ENCODE peak calls at places on chromosomes 12 and 14, in five cellular contexts. R is NCI-H1105, J is anterior cingulate cortex, B is psoas muscle, Z is T-helper 17 cell. O is an unnamed sample.

GRCh38 chr12:55736780-55737580 is 5.9 kb upstream of the GDF11 start:
- DNase-seq in R (no peak), J (peak), B (peak), Z (no peak), O (peak)

GRCh38 chr12:6363330-6364036 is 11.9 kb downstream of the SCNN1A start:
- DNase-seq in R (no peak), J (no peak), B (peak), Z (peak), O (peak)

GRCh38 chr12:67430708-67431335 is 161.7 kb downstream of the CAND1 start:
- DNase-seq in R (no peak), J (no peak), B (peak), Z (no peak), O (no peak)

GRCh38 chr12:69647178-69647577 is 36.5 kb upstream of the LRRC10 start:
- DNase-seq in R (no peak), J (no peak), B (no peak), Z (no peak), O (no peak)

GRCh38 chr14:73143003-73143402 is 6.7 kb downstream of the PSEN1 start:
- DNase-seq in R (no peak), J (peak), B (no peak), Z (no peak), O (no peak)

GRCh38 chr12:50862316-50862715 is 19.6 kb downstream of the TMPRSS12 start:
- DNase-seq in R (no peak), J (no peak), B (no peak), Z (no peak), O (no peak)

GRCh38 chr12:102326987-102327386 is 129.4 kb upstream of the PMCH start:
- DNase-seq in R (no peak), J (no peak), B (no peak), Z (no peak), O (no peak)

GRCh38 chr14:76811561-76811960 is 1.1 kb downstream of the ANGEL1 start:
- DNase-seq in R (no peak), J (no peak), B (no peak), Z (no peak), O (no peak)

GRCh38 chr12:103697912-103698751 is 111.1 kb downstream of the STAB2 start:
- DNase-seq in R (no peak), J (no peak), B (no peak), Z (no peak), O (no peak)

GRCh38 chr12:91883811-91884210 is 261.8 kb downstream of the BTG1 start:
- DNase-seq in R (no peak), J (no peak), B (no peak), Z (no peak), O (no peak)

GRCh38 chr14:90599748-90600507 is 203.1 kb downstream of the CALM1 start:
- DNase-seq in R (no peak), J (peak), B (no peak), Z (no peak), O (no peak)

GRCh38 chr14:105010891-105011291 is 10.0 kb downstream of the CDCA4 start:
- DNase-seq in R (no peak), J (no peak), B (no peak), Z (no peak), O (no peak)

GRCh38 chr12:1588574-1588944 is 5.8 kb downstream of the FBXL14 start:
- DNase-seq in R (no peak), J (no peak), B (no peak), Z (no peak), O (no peak)

GRCh38 chr12:57851552-57852186 is 5.1 kb upstream of the CTDSP2 start:
- DNase-seq in R (no peak), J (no peak), B (no peak), Z (no peak), O (no peak)

GRCh38 chr12:91893476-91893875 is 252.2 kb downstream of the BTG1 start:
- DNase-seq in R (no peak), J (no peak), B (no peak), Z (no peak), O (no peak)

GRCh38 chr14:92425101-92425500 is 88.5 kb upstream of the RIN3 start:
- DNase-seq in R (no peak), J (no peak), B (no peak), Z (no peak), O (no peak)

GRCh38 chr12:89494411-89495231 is 30.0 kb downstream of the GALNT4 start:
- DNase-seq in R (no peak), J (no peak), B (no peak), Z (no peak), O (no peak)

GRCh38 chr12:59087077-59087673 is 166.9 kb upstream of the LRIG3 start:
- DNase-seq in R (no peak), J (no peak), B (no peak), Z (no peak), O (no peak)

GRCh38 chr12:132366341-132366861 is 37.0 kb upstream of the GALNT9 start:
- DNase-seq in R (no peak), J (no peak), B (no peak), Z (no peak), O (no peak)

GRCh38 chr12:112191840-112192321 is 66.5 kb downstream of the TRAFD1 start:
- DNase-seq in R (no peak), J (no peak), B (no peak), Z (no peak), O (no peak)

GRCh38 chr14:83707056-83707455 is 1822.9 kb upstream of the FLRT2 start:
- DNase-seq in R (no peak), J (no peak), B (no peak), Z (no peak), O (no peak)

GRCh38 chr12:68559246-68559645 is 51.5 kb upstream of the RAP1B start:
- DNase-seq in R (no peak), J (no peak), B (no peak), Z (no peak), O (no peak)

GRCh38 chr12:55908726-55909512 is 18.8 kb downstream of the PYM1 start:
- DNase-seq in R (no peak), J (no peak), B (no peak), Z (no peak), O (no peak)

GRCh38 chr12:132600048-132601032 is 10.0 kb downstream of the LRCOL1 start:
- DNase-seq in R (no peak), J (peak), B (peak), Z (no peak), O (peak)

GRCh38 chr12:6632026-6632978 is 3.5 kb downstream of the LPAR5 start:
- DNase-seq in R (no peak), J (peak), B (no peak), Z (no peak), O (no peak)

GRCh38 chr12:26271889-26272492 is 76.6 kb downstream of the SSPN start:
- DNase-seq in R (no peak), J (no peak), B (peak), Z (no peak), O (no peak)

GRCh38 chr14:76977793-76978730 is 50.4 kb downstream of the IRF2BPL start:
- DNase-seq in R (no peak), J (peak), B (peak), Z (peak), O (peak)

GRCh38 chr14:66634876-66635275 is 126.9 kb downstream of the GPHN start:
- DNase-seq in R (no peak), J (no peak), B (no peak), Z (no peak), O (no peak)

GRCh38 chr12:64835926-64836325 is 11.5 kb downstream of the TBC1D30 start:
- DNase-seq in R (no peak), J (no peak), B (no peak), Z (no peak), O (no peak)

GRCh38 chr14:51473808-51474207 is 177.9 kb upstream of the FRMD6 start:
- DNase-seq in R (no peak), J (no peak), B (no peak), Z (no peak), O (no peak)

GRCh38 chr12:16796168-16796567 is 190.2 kb upstream of the LMO3 start:
- DNase-seq in R (no peak), J (no peak), B (no peak), Z (no peak), O (no peak)

GRCh38 chr12:29609431-29610215 is 112.1 kb upstream of the OVCH1 start:
- DNase-seq in R (no peak), J (no peak), B (no peak), Z (no peak), O (no peak)

GRCh38 chr12:67727652-67728295 is 79.2 kb downstream of the DYRK2 start:
- DNase-seq in R (no peak), J (no peak), B (no peak), Z (no peak), O (no peak)

GRCh38 chr12:132218915-132219314 is 74.7 kb downstream of the NOC4L start:
- DNase-seq in R (peak), J (no peak), B (no peak), Z (no peak), O (peak)

GRCh38 chr12:113461666-113462065 is 10.0 kb downstream of the LHX5 start:
- DNase-seq in R (no peak), J (no peak), B (no peak), Z (no peak), O (no peak)

GRCh38 chr12:94769746-94770396 is 119.5 kb upstream of the TMCC3 start:
- DNase-seq in R (no peak), J (no peak), B (no peak), Z (no peak), O (no peak)

GRCh38 chr12:51867796-51868428 is 19.4 kb upstream of the FIGNL2 start:
- DNase-seq in R (no peak), J (no peak), B (no peak), Z (no peak), O (no peak)

GRCh38 chr12:65192963-65193516 is 23.7 kb downstream of the LEMD3 start:
- DNase-seq in R (no peak), J (no peak), B (no peak), Z (no peak), O (no peak)

GRCh38 chr12:15001733-15002471 is 29.1 kb downstream of the PDE6H start:
- DNase-seq in R (no peak), J (peak), B (peak), Z (no peak), O (no peak)

GRCh38 chr12:79406993-79407392 is 283.8 kb downstream of the PAWR start:
- DNase-seq in R (no peak), J (no peak), B (no peak), Z (no peak), O (no peak)